ENCODE peak calls at places on chromosomes 13 and 19, in four cellular contexts. P is lung, N is foreskin fibroblast, J is BJ. V is an unnamed sample.

GRCh38 chr13:27665333-27665732 is 43.6 kb downstream of the POLR1D start:
- DNase-seq in P (no peak), N (no peak), J (no peak), V (no peak)

GRCh38 chr13:104823071-104823470 is 1712.4 kb downstream of the EFNB2 start:
- DNase-seq in P (no peak), N (peak; percentile 0), J (no peak), V (no peak)

GRCh38 chr13:24146961-24147569 is 13.5 kb upstream of the SPATA13 start:
- DNase-seq in P (no peak), N (no peak), J (no peak), V (no peak)

GRCh38 chr13:27371932-27372331 is 52.5 kb upstream of the GTF3A start:
- DNase-seq in P (no peak), N (no peak), J (no peak), V (no peak)

GRCh38 chr13:44244288-44244687 is 129.3 kb upstream of the SERP2 start:
- DNase-seq in P (no peak), N (peak; percentile 54), J (no peak), V (no peak)

GRCh38 chr13:43572601-43573360 is 214.0 kb downstream of the ENOX1 start:
- DNase-seq in P (no peak), N (peak; percentile 71), J (peak; percentile 40), V (no peak)

GRCh38 chr13:103799028-103799427 is 732.8 kb upstream of the SLC10A2 start:
- DNase-seq in P (no peak), N (no peak), J (no peak), V (no peak)

GRCh38 chr19:46204008-46204407 is 25.5 kb upstream of the IGFL1 start:
- DNase-seq in P (no peak), N (no peak), J (no peak), V (no peak)

GRCh38 chr13:99355267-99356215 is 48.3 kb upstream of the GPR183 start:
- DNase-seq in P (no peak), N (no peak), J (no peak), V (no peak)

GRCh38 chr19:29372921-29373797 is 152.6 kb upstream of the VSTM2B start:
- DNase-seq in P (peak; percentile 19), N (no peak), J (no peak), V (no peak)

GRCh38 chr19:17576758-17577532 is 21.5 kb downstream of the COLGALT1 start:
- DNase-seq in P (peak; percentile 54), N (peak; percentile 62), J (no peak), V (no peak)

GRCh38 chr13:45205124-45205523 is 4.3 kb upstream of the KCTD4 start:
- DNase-seq in P (no peak), N (no peak), J (no peak), V (no peak)

GRCh38 chr19:45657520-45658163 is 10.4 kb upstream of the GIPR start:
- DNase-seq in P (no peak), N (no peak), J (no peak), V (no peak)

GRCh38 chr19:5613466-5613865 is 9.1 kb downstream of the SAFB2 start:
- DNase-seq in P (no peak), N (no peak), J (no peak), V (no peak)

GRCh38 chr13:45162821-45163220 is 38.0 kb downstream of the KCTD4 start:
- DNase-seq in P (no peak), N (peak; percentile 89), J (peak; percentile 72), V (no peak)

GRCh38 chr13:99366075-99366987 is 59.1 kb upstream of the GPR183 start:
- DNase-seq in P (no peak), N (no peak), J (no peak), V (no peak)

GRCh38 chr13:30376426-30377311 is 45.6 kb upstream of the UBE2L5 start:
- DNase-seq in P (peak; percentile 74), N (no peak), J (no peak), V (no peak)

GRCh38 chr13:24661713-24662112 is 18.5 kb upstream of the ATP12A start:
- DNase-seq in P (no peak), N (no peak), J (no peak), V (no peak)

GRCh38 chr13:61695147-61695546 is 279.5 kb upstream of the PCDH20 start:
- DNase-seq in P (no peak), N (no peak), J (no peak), V (no peak)

GRCh38 chr13:100842136-100842535 is 167.5 kb upstream of the TMTC4 start:
- DNase-seq in P (no peak), N (no peak), J (no peak), V (no peak)

GRCh38 chr19:33208371-33208770 is 14.2 kb downstream of the LRP3 start:
- DNase-seq in P (no peak), N (peak; percentile 30), J (no peak), V (no peak)

GRCh38 chr13:113324336-113324882 is 27.4 kb downstream of the LAMP1 start:
- DNase-seq in P (no peak), N (no peak), J (no peak), V (no peak)

GRCh38 chr13:92362717-92363116 is 863.9 kb upstream of the GPC6 start:
- DNase-seq in P (no peak), N (no peak), J (no peak), V (no peak)

DNA sequence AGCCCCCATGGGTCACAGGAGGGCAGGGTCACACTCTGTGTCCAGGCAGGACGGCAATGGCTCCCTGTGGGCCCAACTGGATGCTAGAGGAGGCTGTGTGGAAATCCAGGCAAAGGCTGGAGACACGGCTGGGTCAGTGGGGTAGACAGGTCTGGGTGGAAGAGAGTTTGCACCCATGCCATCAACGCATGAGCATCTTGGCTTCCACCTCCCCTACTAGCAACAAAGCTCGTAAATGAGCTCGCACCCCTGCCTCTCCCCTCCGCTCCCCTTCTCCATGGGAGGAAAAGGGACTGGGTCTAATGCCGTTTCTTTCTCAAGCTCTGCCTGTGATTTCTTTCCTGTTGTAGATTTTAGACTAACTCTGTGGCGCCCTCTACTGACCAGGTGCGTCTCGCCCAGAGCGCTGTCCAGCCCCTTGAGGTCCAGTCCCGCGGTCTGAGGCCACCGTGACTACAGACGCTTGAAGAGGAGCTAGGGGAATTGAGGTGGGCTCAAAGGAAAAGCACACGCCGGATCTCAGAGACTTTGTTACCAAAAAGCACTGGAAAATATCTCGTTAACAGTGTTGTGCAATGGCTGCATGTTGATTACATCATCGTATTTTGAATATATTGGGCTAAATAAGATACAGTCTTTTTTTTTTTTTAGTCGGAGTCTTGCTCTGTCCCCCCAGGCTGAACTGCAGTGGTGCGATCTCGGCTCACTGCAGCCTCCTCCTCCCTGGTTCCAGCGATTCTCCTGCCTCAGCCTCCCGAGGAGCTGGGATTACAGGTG is 50.7 kb upstream of the USP29 start:
- DNase-seq in P (no peak), N (no peak), J (no peak), V (no peak)
- TF ChIP-seq CTCF in P (no peak), N (no peak), J (no peak), V (peak; percentile 40)

GRCh38 chr13:64154514-64154913 is 2738.9 kb upstream of the PCDH20 start:
- DNase-seq in P (no peak), N (peak; percentile 24), J (peak; percentile 11), V (no peak)
- TF ChIP-seq CTCF in P (no peak), N (no peak), J (peak; percentile 37), V (no peak)

DNA sequence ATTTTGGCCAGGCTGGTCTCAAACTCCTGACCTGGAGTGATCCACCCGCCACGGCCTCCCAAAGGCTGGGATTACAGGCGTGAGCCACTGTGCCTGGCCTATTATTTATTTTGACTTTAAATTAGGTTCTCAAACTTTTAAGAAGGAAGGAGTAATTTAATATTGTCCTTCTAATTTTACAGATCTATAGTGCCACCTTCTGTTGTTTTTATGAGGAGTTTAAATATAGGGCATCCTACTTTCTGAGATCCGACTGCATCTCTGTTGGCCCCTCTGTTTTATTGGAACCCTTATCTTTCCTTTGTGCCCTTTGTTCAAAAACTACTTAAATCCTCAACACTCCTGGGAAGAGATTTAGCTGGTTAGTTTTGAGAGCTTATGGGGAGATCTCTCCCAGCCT is 25.4 kb upstream of the ZMYM5 start:
- DNase-seq in P (no peak), N (peak; percentile 20), J (no peak), V (no peak)
- TF ChIP-seq CTCF in P (no peak), N (no peak), J (peak; percentile 18), V (peak; percentile 47)

GRCh38 chr19:53907690-53908089 is 1.4 kb upstream of the CACNG7 start:
- DNase-seq in P (no peak), N (peak; percentile 29), J (no peak), V (no peak)

GRCh38 chr19:53906211-53907192 is 2.6 kb upstream of the CACNG7 start:
- DNase-seq in P (peak; percentile 51), N (peak; percentile 67), J (no peak), V (peak; percentile 42)

GRCh38 chr19:53907193-53907581 is 1.9 kb upstream of the CACNG7 start:
- DNase-seq in P (no peak), N (no peak), J (no peak), V (no peak)

GRCh38 chr19:53904909-53905308 is 4.2 kb upstream of the CACNG7 start:
- DNase-seq in P (no peak), N (no peak), J (no peak), V (no peak)

GRCh38 chr19:53905787-53906186 is 3.3 kb upstream of the CACNG7 start:
- DNase-seq in P (no peak), N (no peak), J (no peak), V (no peak)
- TF ChIP-seq CTCF in P (no peak), N (no peak), J (no peak), V (no peak)

DNA sequence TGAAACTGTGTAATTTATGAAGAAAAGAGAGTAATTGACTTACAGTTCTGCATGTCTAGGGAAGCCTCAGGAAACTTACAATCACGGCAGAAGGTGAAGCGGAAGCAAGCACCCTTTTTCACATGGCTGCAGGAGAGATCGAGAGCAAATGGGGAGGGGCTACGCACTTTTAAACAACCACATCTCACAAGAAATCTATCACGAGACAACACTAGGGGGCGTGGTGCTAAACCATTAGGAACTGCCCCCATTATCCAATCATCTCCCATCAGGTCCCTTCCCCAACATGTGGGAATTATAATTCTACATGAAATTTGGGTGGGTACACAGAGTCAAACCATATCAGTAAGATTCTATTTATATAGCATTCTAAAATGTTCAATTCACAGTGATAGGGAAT is 114.8 kb upstream of the TRPC4 start:
- DNase-seq in P (no peak), N (no peak), J (no peak), V (no peak)
- TF ChIP-seq CTCF in P (no peak), N (no peak), J (no peak), V (no peak)

GRCh38 chr19:51330366-51330765 is 11.6 kb downstream of the VSIG10L start:
- DNase-seq in P (no peak), N (no peak), J (no peak), V (no peak)

GRCh38 chr19:51326216-51327065 is 15.0 kb downstream of the IGLON5 start:
- DNase-seq in P (no peak), N (no peak), J (no peak), V (no peak)

GRCh38 chr19:51329411-51329810 is 12.5 kb downstream of the VSIG10L start:
- DNase-seq in P (no peak), N (no peak), J (no peak), V (no peak)

GRCh38 chr19:51325161-51325979 is 13.9 kb downstream of the IGLON5 start:
- DNase-seq in P (no peak), N (no peak), J (no peak), V (no peak)

GRCh38 chr19:51327066-51327985 is 14.6 kb downstream of the VSIG10L start:
- DNase-seq in P (no peak), N (peak; percentile 55), J (no peak), V (peak; percentile 31)
- TF ChIP-seq CTCF in P (no peak), N (no peak), J (no peak), V (no peak)

GRCh38 chr13:108176685-108177274 is 38.6 kb downstream of the LIG4 start:
- DNase-seq in P (no peak), N (peak; percentile 9), J (no peak), V (no peak)
- TF ChIP-seq CTCF in P (no peak), N (peak; percentile 19), J (peak; percentile 33), V (peak; percentile 38)

V was measured in left ventricle myocardium inferior.